ENCODE peak calls at places on chromosomes 13 and 19, in four cellular contexts. S is H1, M is GM12878, I is HepG2. L is an unnamed sample.

GRCh38 chr19:46697142-46697960 is 19.6 kb downstream of the PRKD2 start:
- DNase-seq in I (no peak), S (peak; percentile 99), M (no peak), L (peak; percentile 90)

GRCh38 chr13:75492389-75492788 is 10.4 kb upstream of the TBC1D4 start:
- DNase-seq in I (no peak), M (no peak), S (no peak), L (no peak)

GRCh38 chr19:3785938-3786824 is at the start of gene MATK:
- DNase-seq in M (no peak), I (no peak), S (peak; percentile 62), L (no peak)

GRCh38 chr19:48837586-48838191 is 1.4 kb upstream of the HSD17B14 start:
- DNase-seq in M (no peak), I (no peak), S (peak; percentile 58), L (no peak)

GRCh38 chr13:20161275-20161950 is 561 bp upstream of the GJA3 start:
- DNase-seq in S (peak; percentile 61), I (no peak), M (no peak), L (no peak)

GRCh38 chr13:107185889-107186288 is 618.0 kb upstream of the ARGLU1 start:
- DNase-seq in S (no peak), M (no peak), I (no peak), L (no peak)

GRCh38 chr13:58985845-58986244 is 1177.9 kb downstream of the DIAPH3 start:
- DNase-seq in I (no peak), M (no peak), S (no peak), L (no peak)

GRCh38 chr19:52345162-52345561 is 9.1 kb downstream of the ZNF610 start:
- DNase-seq in I (no peak), M (no peak), S (no peak), L (no peak)

GRCh38 chr19:7426986-7427385 is 61.8 kb downstream of the PEX11G start:
- DNase-seq in M (no peak), S (no peak), I (no peak), L (no peak)

GRCh38 chr19:40465025-40465780 is at the start of gene BLVRB:
- DNase-seq in S (no peak), M (no peak), I (peak; percentile 52), L (no peak)

GRCh38 chr19:5137571-5138124 is 168.7 kb downstream of the KDM4B start:
- DNase-seq in S (peak; percentile 95), I (no peak), M (no peak), L (no peak)

GRCh38 chr19:9909251-9909650 is 27.1 kb downstream of the OLFM2 start:
- DNase-seq in I (no peak), M (no peak), S (no peak), L (no peak)

GRCh38 chr13:50914848-50915247 is 5.3 kb downstream of the RNASEH2B start:
- DNase-seq in M (no peak), S (no peak), I (no peak), L (no peak)

GRCh38 chr13:29154390-29154789 is 334.3 kb downstream of the MTUS2 start:
- DNase-seq in M (no peak), S (no peak), I (no peak), L (no peak)

GRCh38 chr13:99985243-99985874 is 3.8 kb downstream of the ZIC2 start:
- DNase-seq in I (no peak), M (no peak), S (no peak), L (no peak)

GRCh38 chr19:38063921-38064320 is 156.9 kb downstream of the SIPA1L3 start:
- DNase-seq in M (no peak), S (no peak), I (no peak), L (no peak)

GRCh38 chr19:42074513-42075363 is 1.2 kb upstream of the ZNF574 start:
- DNase-seq in I (no peak), S (peak; percentile 56), M (no peak), L (no peak)

GRCh38 chr13:101065314-101065713 is 351.0 kb downstream of the NALCN start:
- DNase-seq in I (no peak), M (no peak), S (no peak), L (no peak)

GRCh38 chr19:44807162-44807561 is 1.7 kb upstream of the BCAM start:
- DNase-seq in I (peak; percentile 90), S (no peak), M (no peak), L (no peak)

GRCh38 chr19:49790866-49791265 is 22.2 kb downstream of the FUZ start:
- DNase-seq in S (no peak), I (no peak), M (no peak), L (no peak)

GRCh38 chr13:44403720-44404063 is 30.1 kb downstream of the SERP2 start:
- DNase-seq in S (no peak), M (no peak), I (no peak), L (no peak)

GRCh38 chr13:46751811-46752635 is 44.9 kb downstream of the ESD start:
- DNase-seq in S (no peak), I (no peak), M (peak; percentile 45), L (no peak)

GRCh38 chr13:20487927-20488326 is 37.7 kb downstream of the CRYL1 start:
- DNase-seq in I (no peak), S (no peak), M (no peak), L (no peak)

GRCh38 chr13:49869514-49869913 is 66.6 kb downstream of the SPRYD7 start:
- DNase-seq in I (peak; percentile 53), S (peak; percentile 55), M (no peak), L (peak; percentile 22)

GRCh38 chr13:90246005-90246404 is 1101.5 kb upstream of the MIR17HG start:
- DNase-seq in S (no peak), M (no peak), I (no peak), L (no peak)

GRCh38 chr19:310141-310651 is 19.0 kb upstream of the PLPP2 start:
- DNase-seq in M (no peak), I (no peak), S (no peak), L (no peak)

GRCh38 chr19:33286899-33287298 is 15.4 kb downstream of the CEBPA start:
- DNase-seq in S (no peak), I (no peak), M (no peak), L (no peak)

GRCh38 chr19:32719611-32720059 is at the start of gene TDRD12:
- DNase-seq in S (peak; percentile 85), I (no peak), M (no peak), L (peak; percentile 84)

GRCh38 chr19:1260749-1261511 is 8.2 kb upstream of the CIRBP start:
- DNase-seq in S (peak; percentile 98), M (peak; percentile 85), I (peak; percentile 88), L (peak; percentile 92)

GRCh38 chr13:61247149-61247936 is 168.3 kb downstream of the PCDH20 start:
- DNase-seq in S (peak; percentile 46), I (no peak), M (peak; percentile 48), L (no peak)

GRCh38 chr13:30676672-30677071 is 58.7 kb upstream of the ALOX5AP start:
- DNase-seq in M (no peak), S (no peak), I (peak; percentile 26), L (no peak)

GRCh38 chr19:39870171-39870971 is 24.2 kb upstream of the FBL start:
- DNase-seq in S (peak; percentile 82), M (no peak), I (no peak), L (no peak)

GRCh38 chr19:48819366-48819816 is 8.6 kb upstream of the BCAT2 start:
- DNase-seq in M (no peak), S (no peak), I (no peak), L (no peak)

GRCh38 chr19:9528757-9529336 is 9.6 kb downstream of the ZNF426 start:
- DNase-seq in I (no peak), S (no peak), M (no peak), L (no peak)

GRCh38 chr19:28889941-28890645 is 322.9 kb downstream of the UQCRFS1 start:
- DNase-seq in S (no peak), M (no peak), I (no peak), L (no peak)
- TF ChIP-seq SUZ12 in S (no peak), M (no peak), I (no peak), L (no peak)

GRCh38 chr13:98977568-98978270 is at the start of gene DOCK9:
- DNase-seq in I (no peak), M (no peak), S (peak; percentile 55), L (peak; percentile 9)
- TF ChIP-seq ZNF274 in I (no peak), M (no peak), S (no peak), L (no peak)

GRCh38 chr13:110154370-110155031 is 152.5 kb downstream of the COL4A1 start:
- DNase-seq in M (no peak), I (no peak), S (no peak), L (no peak)

GRCh38 chr13:110149036-110149435 is 157.9 kb downstream of the COL4A1 start:
- DNase-seq in I (no peak), S (no peak), M (no peak), L (no peak)

GRCh38 chr13:110155072-110155471 is 151.9 kb downstream of the COL4A1 start:
- DNase-seq in M (no peak), S (no peak), I (no peak), L (no peak)

GRCh38 chr13:110150384-110151091 is 156.4 kb downstream of the COL4A1 start:
- DNase-seq in S (no peak), M (no peak), I (no peak), L (no peak)

GRCh38 chr13:110152351-110152750 is 154.6 kb downstream of the COL4A1 start:
- DNase-seq in M (no peak), I (no peak), S (no peak), L (no peak)
- H3K36me3 ChIP-seq in M (no peaks in the 10 kb centered on the region), I (no peaks in the 10 kb centered on the region), S (no peaks in the 10 kb centered on the region), L (peaks cover 71% of the 10 kb centered on the region)

GRCh38 chr19:22137791-22138190 is 59.0 kb downstream of the ZNF676 start:
- DNase-seq in I (no peak), M (no peak), S (no peak), L (no peak)
- TF ChIP-seq SUZ12 in I (no peak), M (no peak), S (no peak), L (no peak)